ENCODE peak calls at places on chromosomes 1 and 21, in nine cellular contexts. Q is GM06990, T is WTC11, W is B cell, N is psoas muscle, P is astrocyte of the spinal cord, V is left lung, E is tibial artery, M is dorsolateral prefrontal cortex. K is an unnamed sample.

GRCh38 chr1:109295712-109296415 is 10.9 kb downstream of the MYBPHL start:
- DNase-seq in Q (no peak), T (no peak), W (no peak), N (no peak), P (no peak), V (no peak), E (no peak), M (no peak), K (no peak)

GRCh38 chr1:32894019-32894600 is 7.1 kb downstream of the TMEM54 start:
- DNase-seq in Q (no peak), T (peak; percentile 54), W (peak; percentile 52), N (no peak), P (no peak), V (no peak), E (peak; percentile 62), M (peak; percentile 43), K (no peak)

GRCh38 chr1:175960169-175960568 is 216.8 kb upstream of the TNR start:
- DNase-seq in Q (no peak), T (no peak), W (no peak), N (no peak), P (no peak), V (no peak), E (no peak), M (no peak), K (no peak)

GRCh38 chr1:24536391-24536840 is 19.5 kb upstream of the NCMAP start:
- DNase-seq in Q (peak; percentile 52), T (no peak), W (peak; percentile 51), N (no peak), P (peak; percentile 36), V (no peak), E (no peak), M (no peak), K (peak; percentile 61)

GRCh38 chr1:193767891-193768290 is 581.5 kb upstream of the B3GALT2 start:
- DNase-seq in Q (no peak), T (no peak), W (no peak), N (no peak), P (no peak), V (no peak), E (no peak), M (no peak), K (no peak)

GRCh38 chr1:21904725-21905520 is 32.2 kb downstream of the HSPG2 start:
- DNase-seq in Q (no peak), T (no peak), W (no peak), N (peak; percentile 66), P (peak; percentile 88), V (no peak), E (peak; percentile 87), M (no peak), K (no peak)

GRCh38 chr1:179126338-179127060 is 44.6 kb downstream of the TOR3A start:
- DNase-seq in Q (no peak), T (no peak), W (no peak), N (peak; percentile 29), P (peak; percentile 65), V (no peak), E (peak; percentile 82), M (no peak), K (no peak)

GRCh38 chr1:30375156-30375555 is 348.2 kb downstream of the MATN1 start:
- DNase-seq in Q (no peak), T (no peak), W (no peak), N (no peak), P (no peak), V (no peak), E (no peak), M (no peak), K (no peak)

GRCh38 chr1:246932366-246932700 is 585 bp upstream of the AHCTF1 start:
- DNase-seq in Q (no peak), T (no peak), W (no peak), N (no peak), P (no peak), V (no peak), E (no peak), M (no peak), K (no peak)

GRCh38 chr1:64055310-64055709 is 148.1 kb upstream of the UBE2U start:
- DNase-seq in Q (no peak), T (no peak), W (no peak), N (no peak), P (no peak), V (no peak), E (no peak), M (no peak), K (no peak)

GRCh38 chr21:33059319-33059894 is 10.5 kb upstream of the OLIG1 start:
- DNase-seq in Q (no peak), T (no peak), W (no peak), N (no peak), P (no peak), V (no peak), E (no peak), M (no peak), K (no peak)

GRCh38 chr21:41706263-41706639 is 60.6 kb downstream of the RIPK4 start:
- DNase-seq in Q (no peak), T (no peak), W (no peak), N (no peak), P (no peak), V (no peak), E (no peak), M (no peak), K (no peak)

GRCh38 chr1:149916193-149916926 is 1.3 kb downstream of the SV2A start:
- DNase-seq in Q (no peak), T (no peak), W (no peak), N (no peak), P (no peak), V (no peak), E (peak; percentile 59), M (no peak), K (no peak)

GRCh38 chr1:204213668-204214662 is at the start of gene GOLT1A:
- DNase-seq in Q (peak; percentile 33), T (peak; percentile 93), W (peak; percentile 47), N (peak; percentile 56), P (peak; percentile 52), V (peak; percentile 90), E (peak; percentile 78), M (peak; percentile 66), K (peak; percentile 59)

GRCh38 chr1:28078680-28079626 is 9.5 kb downstream of the EYA3 start:
- DNase-seq in Q (no peak), T (no peak), W (no peak), N (no peak), P (peak; percentile 81), V (no peak), E (no peak), M (no peak), K (no peak)

GRCh38 chr1:157925419-157926166 is 67.9 kb upstream of the KIRREL1 start:
- DNase-seq in Q (no peak), T (no peak), W (no peak), N (no peak), P (no peak), V (peak; percentile 73), E (no peak), M (no peak), K (no peak)

GRCh38 chr1:46543761-46544560 is 7.5 kb downstream of the KNCN start:
- DNase-seq in Q (no peak), T (no peak), W (no peak), N (no peak), P (no peak), V (peak; percentile 68), E (no peak), M (no peak), K (no peak)

GRCh38 chr1:179663810-179664209 is 72.2 kb downstream of the TDRD5 start:
- DNase-seq in Q (no peak), T (no peak), W (no peak), N (no peak), P (no peak), V (no peak), E (no peak), M (no peak), K (no peak)

GRCh38 chr1:46615088-46615487 is 1.5 kb downstream of the MOB3C start:
- DNase-seq in Q (no peak), T (no peak), W (no peak), N (no peak), P (no peak), V (no peak), E (no peak), M (no peak), K (no peak)

DNA sequence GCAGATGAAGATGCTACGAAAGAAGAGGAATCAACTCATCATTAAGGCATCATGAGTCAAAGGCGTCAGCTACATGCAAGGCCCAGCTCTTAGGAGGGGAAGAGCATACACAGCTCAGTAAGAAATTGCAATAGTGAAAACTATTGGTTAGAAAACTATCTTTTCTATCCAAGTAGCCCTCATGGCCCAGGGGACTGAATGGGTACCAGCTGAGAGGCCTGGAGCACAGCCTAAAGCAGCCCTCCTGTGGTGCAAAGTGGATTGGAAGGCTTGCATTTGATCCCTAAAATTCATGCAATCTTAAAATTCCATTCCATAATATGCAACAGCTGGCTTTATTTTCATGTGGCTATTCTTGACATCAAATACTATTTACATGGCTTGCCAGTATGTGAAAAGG is 251.8 kb upstream of the USP24 start:
- DNase-seq in Q (no peak), T (no peak), W (no peak), N (no peak), P (no peak), V (no peak), E (no peak), M (no peak), K (no peak)
- TF ChIP-seq CTCF in Q (no peak), T (no peak), W (no peak), N (no peak), P (no peak), V (no peak), E (no peak), M (no peak), K (no peak)

GRCh38 chr21:42833439-42833815 is 45.9 kb downstream of the WDR4 start:
- DNase-seq in Q (no peak), T (peak; percentile 25), W (peak; percentile 31), N (no peak), P (no peak), V (no peak), E (no peak), M (no peak), K (peak; percentile 72)
- TF ChIP-seq CTCF in Q (peak; percentile 69), T (no peak), W (no peak), N (no peak), P (peak; percentile 17), V (no peak), E (no peak), M (peak; percentile 21), K (peak; percentile 63)

GRCh38 chr1:52636701-52637695 is 4.0 kb downstream of the SHISAL2A start:
- DNase-seq in Q (peak; percentile 79), T (no peak), W (peak; percentile 76), N (no peak), P (no peak), V (no peak), E (no peak), M (no peak), K (peak; percentile 72)
- TF ChIP-seq CTCF in Q (no peak), T (no peak), W (no peak), N (no peak), P (no peak), V (no peak), E (no peak), M (no peak), K (no peak)

DNA sequence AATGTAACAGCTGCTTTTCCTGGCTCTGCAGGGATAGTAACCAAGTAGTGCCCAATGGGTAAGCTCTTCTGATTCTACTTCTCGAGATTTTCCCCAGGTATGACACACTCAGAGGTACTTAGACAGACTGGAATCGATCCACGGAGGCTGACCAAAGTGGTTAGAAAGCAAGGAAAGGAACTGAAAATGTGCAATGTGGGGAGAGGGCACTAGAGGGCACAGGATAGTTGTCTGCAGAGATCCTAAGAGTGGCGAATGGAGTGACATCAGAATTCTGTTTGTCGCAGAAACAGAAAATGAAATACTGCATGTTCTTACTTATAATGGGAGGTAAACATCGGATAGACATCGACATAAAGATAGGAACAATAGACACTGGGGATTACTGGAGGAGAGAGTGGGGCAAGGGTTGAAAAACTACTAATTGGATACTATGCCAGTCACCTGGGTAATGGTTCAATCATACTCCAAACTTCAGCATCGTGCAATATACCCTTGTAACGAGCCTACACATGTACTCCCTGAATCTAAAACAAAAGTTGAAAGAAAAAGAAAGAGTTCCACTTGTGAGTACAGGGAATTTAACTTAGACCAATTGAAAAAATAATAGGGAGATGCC is 23.3 kb downstream of the CYP2J2 start:
- DNase-seq in Q (no peak), T (peak; percentile 34), W (no peak), N (no peak), P (peak; percentile 6), V (no peak), E (no peak), M (no peak), K (peak; percentile 16)
- TF ChIP-seq CTCF in Q (peak; percentile 53), T (peak; percentile 46), W (peak; percentile 44), N (peak; percentile 25), P (peak; percentile 62), V (no peak), E (peak; percentile 18), M (peak; percentile 61), K (peak; percentile 42)

K was measured in GM13977.